ENCODE peak calls at places on chromosome 1, in seven cellular contexts. A is activated CD4-positive, alpha-beta T cell treated with anti-CD3 and anti-CD28 coated beads, Interleukin-2, amount 10 ng/mL, durations not matched to agents 7 days and 5 days; K is mesenteric fat pad; L is NCI-H1092 treated with DMSO at 0.1 percent for 48 hours; Y is posterior cingulate gyrus; Q is fibroblast of villous mesenchyme; R is GM23338. O is an unnamed sample.

GRCh38 chr1:42420911-42421585 is 34.8 kb downstream of the ZMYND12 start:
- DNase-seq in L (peak), Q (peak), R (no peak), A (no peak), K (no peak), Y (peak), O (no peak)

GRCh38 chr1:231242516-231243198 is 1.6 kb downstream of the GNPAT start:
- DNase-seq in Q (peak), A (no peak), Y (no peak), K (no peak), R (no peak), L (no peak), O (no peak)

GRCh38 chr1:216600730-216601426 is 122.4 kb downstream of the ESRRG start:
- DNase-seq in A (no peak), Y (peak), L (peak), K (peak), R (peak), Q (peak), O (peak)

GRCh38 chr1:155227261-155228095 is 19.0 kb downstream of the MTX1 start:
- DNase-seq in R (peak), A (peak), Q (peak), Y (peak), L (peak), K (peak), O (peak)

GRCh38 chr1:206023682-206024081 is at the start of gene CTSE:
- DNase-seq in A (no peak), Y (no peak), K (no peak), L (no peak), Q (no peak), R (no peak), O (no peak)

GRCh38 chr1:59212715-59213114 is 84.2 kb upstream of the FGGY start:
- DNase-seq in A (no peak), Y (no peak), Q (no peak), K (no peak), R (no peak), L (no peak), O (no peak)

GRCh38 chr1:11918779-11919519 is 7.3 kb downstream of the KIAA2013 start:
- DNase-seq in A (no peak), Q (peak), K (no peak), L (no peak), Y (peak), R (no peak), O (no peak)

GRCh38 chr1:91731815-91732214 is 154.1 kb downstream of the TGFBR3 start:
- DNase-seq in R (no peak), Q (no peak), A (peak), Y (no peak), L (no peak), K (no peak), O (no peak)